ENCODE peak calls at places on chromosomes 11 and 22, in four cellular contexts. L, Z, T and B are unnamed samples.

GRCh38 chr22:24189249-24190158 is 8.2 kb downstream of the SUSD2 start:
- DNase-seq in L (peak; percentile 50), Z (peak; percentile 84), T (no peak), B (peak; percentile 68)

GRCh38 chr11:4607111-4607510 is 920 bp downstream of the TRIM68 start:
- DNase-seq in L (peak; percentile 7), Z (no peak), T (no peak), B (no peak)

GRCh38 chr22:31683181-31684105 is 21.4 kb upstream of the PISD start:
- DNase-seq in L (no peak), Z (no peak), T (no peak), B (no peak)

GRCh38 chr11:76607431-76607830 is 63.1 kb downstream of the LRRC32 start:
- DNase-seq in L (no peak), Z (no peak), T (no peak), B (no peak)

GRCh38 chr11:30914143-30914762 is 328.1 kb upstream of the MPPED2 start:
- DNase-seq in L (peak; percentile 48), Z (peak; percentile 8), T (no peak), B (peak; percentile 14)

GRCh38 chr11:67269401-67270255 is 3.4 kb downstream of the GRK2 start:
- DNase-seq in L (no peak), Z (no peak), T (no peak), B (no peak)

GRCh38 chr11:69297926-69298777 is 4.2 kb downstream of the MYEOV start:
- DNase-seq in L (peak; percentile 82), Z (peak; percentile 76), T (peak; percentile 91), B (peak; percentile 37)

GRCh38 chr11:85096939-85097338 is 530.2 kb downstream of the DLG2 start:
- DNase-seq in L (no peak), Z (no peak), T (no peak), B (no peak)

GRCh38 chr22:37218771-37219411 is 6.6 kb upstream of the SSTR3 start:
- DNase-seq in L (no peak), Z (no peak), T (peak; percentile 99), B (no peak)

GRCh38 chr11:22337571-22338464 is at the start of gene SLC17A6:
- DNase-seq in L (peak; percentile 8), Z (no peak), T (no peak), B (no peak)

GRCh38 chr11:122733301-122733686 is 77.8 kb downstream of the UBASH3B start:
- DNase-seq in L (peak; percentile 92), Z (no peak), T (no peak), B (no peak)

GRCh38 chr11:22775248-22775647 is 54.4 kb downstream of the SVIP start:
- DNase-seq in L (no peak), Z (no peak), T (no peak), B (no peak)

GRCh38 chr22:23833017-23833795 is 5.6 kb downstream of the DERL3 start:
- DNase-seq in L (no peak), Z (no peak), T (no peak), B (no peak)

GRCh38 chr22:48175721-48176120 is 1413.3 kb downstream of the TBC1D22A start:
- DNase-seq in L (no peak), Z (no peak), T (no peak), B (peak; percentile 15)

GRCh38 chr11:110468095-110468494 is 38.3 kb downstream of the FDX1 start:
- DNase-seq in L (no peak), Z (no peak), T (no peak), B (no peak)

GRCh38 chr11:102564110-102564509 is 33.6 kb upstream of the MMP7 start:
- DNase-seq in L (peak; percentile 88), Z (peak; percentile 64), T (no peak), B (no peak)

GRCh38 chr11:111059726-111060125 is 185.8 kb upstream of the POU2AF2 start:
- DNase-seq in L (peak; percentile 69), Z (no peak), T (no peak), B (no peak)

GRCh38 chr11:114774599-114775365 is 96.5 kb downstream of the NXPE2 start:
- DNase-seq in L (peak; percentile 46), Z (peak; percentile 7), T (no peak), B (peak; percentile 68)

GRCh38 chr11:122159173-122159701 is 43.2 kb upstream of the BLID start:
- DNase-seq in L (peak; percentile 65), Z (no peak), T (no peak), B (no peak)

GRCh38 chr22:41094036-41094435 is 1.6 kb downstream of the EP300 start:
- DNase-seq in L (peak; percentile 40), Z (no peak), T (no peak), B (no peak)

GRCh38 chr11:76861490-76861953 is 804 bp downstream of the ACER3 start:
- DNase-seq in L (no peak), Z (no peak), T (no peak), B (peak; percentile 44)

GRCh38 chr11:114279778-114280532 is 16.2 kb upstream of the NNMT start:
- DNase-seq in L (peak; percentile 61), Z (no peak), T (no peak), B (no peak)

GRCh38 chr11:19864141-19865120 is 151.8 kb downstream of the NAV2 start:
- DNase-seq in L (no peak), Z (no peak), T (no peak), B (no peak)

GRCh38 chr11:58965246-58965985 is 26.1 kb downstream of the GLYATL1 start:
- DNase-seq in L (peak; percentile 38), Z (no peak), T (no peak), B (no peak)

DNA sequence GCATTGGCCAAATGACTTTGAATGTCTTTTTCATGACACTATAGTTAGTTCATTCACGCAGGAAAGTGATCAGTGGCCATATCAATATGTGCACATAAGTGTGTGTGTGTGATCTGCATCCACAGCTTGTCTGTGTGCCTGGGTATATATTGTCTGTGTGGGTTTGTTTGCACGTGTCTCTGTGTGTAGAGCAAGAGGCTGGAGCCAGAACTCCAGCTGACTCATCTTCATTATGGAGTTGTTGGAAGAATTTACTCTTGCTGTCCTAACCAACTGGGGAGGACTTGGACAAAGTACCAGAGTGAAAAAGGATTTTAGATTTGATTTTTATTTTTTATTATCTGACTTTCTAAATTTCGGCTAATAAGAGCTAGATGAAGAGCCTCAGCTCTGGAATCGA is 63.9 kb downstream of the TP53I11 start:
- DNase-seq in L (peak; percentile 86), Z (no peak), T (no peak), B (no peak)
- TF ChIP-seq ELK1 in L (no peak), Z (no peak), T (no peak), B (no peak)

GRCh38 chr11:119318240-119319135 is 1.6 kb upstream of the MCAM start:
- DNase-seq in L (peak; percentile 81), Z (no peak), T (peak; percentile 70), B (peak; percentile 89)
- H3K4me1 ChIP-seq in L (peaks cover 49% of the 10 kb centered on the region), Z (peaks cover 43% of the 10 kb centered on the region), T (peaks cover 48% of the 10 kb centered on the region), B (peaks cover 50% of the 10 kb centered on the region)

GRCh38 chr22:46436595-46437163 is 100.7 kb downstream of the CELSR1 start:
- DNase-seq in L (peak; percentile 63), Z (no peak), T (no peak), B (peak; percentile 15)
- TF ChIP-seq ELK1 in L (no peak), Z (no peak), T (no peak), B (no peak)

DNA sequence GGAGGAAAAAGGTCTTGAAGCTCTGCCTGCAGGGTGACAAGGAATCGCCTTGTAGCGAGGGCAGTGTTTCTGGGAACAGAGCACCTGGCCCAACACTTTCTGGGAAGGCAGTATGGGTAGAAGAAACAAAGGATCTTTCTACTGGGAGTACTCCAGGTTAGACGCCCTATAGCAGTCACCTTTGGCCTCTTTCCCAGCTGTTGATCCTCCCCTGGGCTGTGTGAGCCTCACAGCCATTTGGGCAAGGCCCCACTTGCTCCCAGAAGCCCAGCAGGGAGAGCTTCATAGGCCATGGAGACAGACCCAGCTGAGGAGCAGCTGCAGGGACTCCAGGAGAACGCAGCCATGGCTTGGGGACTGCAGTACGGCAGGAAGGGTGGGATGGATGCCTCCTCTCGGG is 1.2 kb downstream of the SLCO2B1 start:
- DNase-seq in L (no peak), Z (no peak), T (no peak), B (no peak)
- H3K4me1 ChIP-seq in L (no peaks in the 10 kb centered on the region), Z (peaks cover 15% of the 10 kb centered on the region), T (no peaks in the 10 kb centered on the region), B (peaks cover 14% of the 10 kb centered on the region)

GRCh38 chr11:120358729-120359128 is 22.5 kb downstream of the ARHGEF12 start:
- DNase-seq in L (no peak), Z (no peak), T (no peak), B (no peak)
- TF ChIP-seq ELK1 in L (no peak), Z (no peak), T (no peak), B (no peak)

DNA sequence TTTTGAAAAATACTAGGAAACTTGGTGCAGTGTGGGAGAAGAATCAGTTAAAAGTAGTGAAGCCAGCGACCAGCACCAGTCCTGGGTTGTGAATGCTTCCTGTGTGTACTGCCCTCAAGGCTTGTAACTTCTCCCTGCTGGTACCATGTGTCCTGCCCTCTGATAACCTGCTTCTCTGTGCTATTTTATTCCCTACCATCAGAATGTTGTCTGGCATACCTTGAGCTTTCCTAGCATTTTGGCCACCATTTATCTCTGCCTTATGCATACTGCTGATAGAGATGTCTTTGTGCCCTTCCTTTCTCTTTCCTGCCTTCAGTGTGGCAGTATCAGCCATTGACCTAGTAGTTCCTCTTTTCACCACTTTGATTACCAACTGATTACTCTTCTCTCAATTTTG is 2.0 kb downstream of the GTF2H1 start:
- DNase-seq in L (no peak), Z (no peak), T (no peak), B (no peak)
- H3K4me1 ChIP-seq in L (peaks cover 4% of the 10 kb centered on the region), Z (peaks cover 49% of the 10 kb centered on the region), T (peaks cover 9% of the 10 kb centered on the region), B (peaks cover 26% of the 10 kb centered on the region)